ENCODE peak calls at places on chromosome 1, in eight cellular contexts. F, C, I, Y, K, G, W and P are unnamed samples.

GRCh38 chr1:209723761-209724693 is 19.4 kb downstream of the HSD11B1 start:
- DNase-seq in W (no peak), F (no peak), G (no peak), Y (no peak), I (no peak), C (no peak), K (no peak), P (no peak)

GRCh38 chr1:53342735-53343470 is 15.0 kb upstream of the LRP8 start:
- DNase-seq in G (no peak), I (no peak), Y (no peak), C (no peak), K (no peak), W (no peak), F (no peak), P (no peak)

GRCh38 chr1:3899776-3900149 is 309 bp downstream of the C1orf174 start:
- DNase-seq in C (no peak), Y (no peak), G (no peak), W (no peak), F (no peak), K (no peak), I (no peak), P (no peak)

GRCh38 chr1:206128192-206128591 is 11.0 kb upstream of the AVPR1B start:
- DNase-seq in C (no peak), K (no peak), F (no peak), W (no peak), Y (no peak), G (peak; percentile 4), I (no peak), P (peak; percentile 41)

GRCh38 chr1:27970401-27970800 is 10.6 kb downstream of the XKR8 start:
- DNase-seq in I (no peak), W (no peak), C (peak; percentile 43), F (no peak), K (no peak), Y (peak; percentile 50), G (peak; percentile 91), P (no peak)

GRCh38 chr1:51192213-51192843 is 43.7 kb upstream of the RNF11 start:
- DNase-seq in C (peak; percentile 47), W (no peak), K (peak; percentile 65), G (peak; percentile 80), Y (peak; percentile 20), F (peak; percentile 35), I (peak; percentile 83), P (peak; percentile 67)

GRCh38 chr1:17671314-17671705 is 83.8 kb upstream of the ACTL8 start:
- DNase-seq in F (no peak), I (no peak), K (peak; percentile 39), W (no peak), G (no peak), Y (no peak), C (no peak), P (no peak)

GRCh38 chr1:156743367-156744302 is 2.7 kb upstream of the MRPL24 start:
- DNase-seq in W (no peak), Y (no peak), G (no peak), F (no peak), K (no peak), C (no peak), I (no peak), P (no peak)

GRCh38 chr1:234018816-234019215 is 114.3 kb downstream of the SLC35F3 start:
- DNase-seq in W (no peak), G (no peak), K (no peak), C (no peak), F (no peak), Y (no peak), I (no peak), P (peak; percentile 45)

GRCh38 chr1:169604781-169605560 is 18.7 kb upstream of the F5 start:
- DNase-seq in C (no peak), I (no peak), F (peak; percentile 69), Y (no peak), W (no peak), K (no peak), G (no peak), P (no peak)

GRCh38 chr1:234721476-234722266 is 111.7 kb upstream of the IRF2BP2 start:
- DNase-seq in C (peak; percentile 80), K (no peak), Y (peak; percentile 87), G (peak; percentile 98), W (no peak), I (peak; percentile 83), F (no peak), P (peak; percentile 50)

GRCh38 chr1:226606311-226607267 is 58.0 kb downstream of the STUM start:
- DNase-seq in C (peak; percentile 39), W (no peak), Y (no peak), I (peak; percentile 35), G (no peak), F (no peak), K (no peak), P (no peak)

GRCh38 chr1:113388621-113389355 is 1.5 kb upstream of the MAGI3 start:
- DNase-seq in I (no peak), F (no peak), C (no peak), G (no peak), W (no peak), K (no peak), Y (no peak), P (peak; percentile 60)

GRCh38 chr1:161048949-161049722 is 3.4 kb upstream of the USF1 start:
- DNase-seq in K (no peak), F (no peak), G (no peak), Y (no peak), I (no peak), W (no peak), C (no peak), P (no peak)

GRCh38 chr1:202283379-202283844 is 58.3 kb downstream of the UBE2T start:
- DNase-seq in I (no peak), C (no peak), W (no peak), K (peak; percentile 47), F (peak; percentile 43), Y (peak; percentile 38), G (peak; percentile 75), P (peak; percentile 76)

GRCh38 chr1:29933110-29933509 is 696.8 kb downstream of the PTPRU start:
- DNase-seq in W (no peak), C (no peak), F (no peak), K (no peak), G (no peak), Y (no peak), I (no peak), P (peak; percentile 58)

GRCh38 chr1:10943991-10944730 is 68.3 kb upstream of the TARDBP start:
- DNase-seq in K (no peak), C (peak; percentile 22), W (no peak), Y (no peak), F (no peak), G (no peak), I (peak; percentile 37), P (no peak)

GRCh38 chr1:93467606-93468005 is 19.7 kb downstream of the FNBP1L start:
- DNase-seq in Y (no peak), C (no peak), F (no peak), I (no peak), W (no peak), G (no peak), K (no peak), P (no peak)

GRCh38 chr1:59699227-59699847 is 115.4 kb upstream of the HOOK1 start:
- DNase-seq in W (no peak), K (peak; percentile 47), G (peak; percentile 57), Y (no peak), C (no peak), I (peak; percentile 34), F (peak; percentile 20), P (peak; percentile 52)

GRCh38 chr1:70234733-70235132 is 13.6 kb downstream of the SRSF11 start:
- DNase-seq in C (no peak), G (no peak), K (no peak), I (no peak), W (no peak), Y (no peak), F (no peak), P (peak; percentile 75)

GRCh38 chr1:4598561-4598960 is 55.8 kb upstream of the AJAP1 start:
- DNase-seq in G (no peak), W (no peak), C (no peak), F (no peak), I (no peak), K (no peak), Y (no peak), P (no peak)

GRCh38 chr1:110341146-110341871 is 2.1 kb downstream of the RBM15 start:
- DNase-seq in I (no peak), K (no peak), W (no peak), F (no peak), G (no peak), Y (no peak), C (no peak), P (no peak)

GRCh38 chr1:110345480-110345879 is 6.3 kb downstream of the RBM15 start:
- DNase-seq in C (no peak), K (no peak), F (no peak), G (no peak), W (no peak), Y (no peak), I (no peak), P (no peak)

GRCh38 chr1:110344152-110344551 is 5.0 kb downstream of the RBM15 start:
- DNase-seq in Y (no peak), F (no peak), I (no peak), C (no peak), K (no peak), G (no peak), W (no peak), P (no peak)

GRCh38 chr1:110341872-110342331 is 2.7 kb downstream of the RBM15 start:
- DNase-seq in K (no peak), Y (no peak), C (no peak), G (no peak), I (no peak), F (no peak), W (no peak), P (no peak)

GRCh38 chr1:110343249-110343648 is 4.1 kb downstream of the RBM15 start:
- DNase-seq in K (no peak), C (no peak), Y (no peak), F (no peak), W (no peak), I (no peak), G (no peak), P (no peak)
- H3K4me3 ChIP-seq in K (peak overlapping the region; percentile 93), C (no peak overlapping the region), Y (no peak overlapping the region), F (no peak overlapping the region), W (no peak overlapping the region), I (no peak overlapping the region), G (no peak overlapping the region), P (no peak overlapping the region)

DNA sequence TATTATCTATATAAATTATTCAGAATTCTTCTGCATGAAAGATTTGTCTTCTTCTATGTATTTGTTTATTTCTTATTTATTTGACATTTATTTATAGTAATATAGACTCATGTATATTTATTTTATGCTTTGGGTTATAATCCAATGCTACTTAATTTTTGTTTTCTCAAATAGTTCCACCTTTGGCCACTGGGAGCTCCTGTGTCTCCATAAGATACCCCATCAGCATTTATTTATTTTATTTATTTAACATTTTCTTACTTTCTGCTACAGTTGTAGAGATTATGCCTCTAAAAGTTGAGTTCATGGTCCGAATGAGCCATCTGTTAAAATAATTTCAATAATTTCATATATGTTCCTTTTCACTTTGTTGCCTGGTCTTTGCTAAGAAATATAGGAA is 289.4 kb downstream of the ADGRL2 start:
- DNase-seq in W (no peak), Y (no peak), F (no peak), K (no peak), I (no peak), C (no peak), G (no peak), P (peak; percentile 17)
- TF ChIP-seq CTCF in W (peak; percentile 16), Y (peak; percentile 20), F (no peak), K (peak; percentile 64), I (no peak), C (no peak), G (peak; percentile 9), P (peak; percentile 19)

GRCh38 chr1:24654011-24654410 is 10.9 kb downstream of the SRRM1 start:
- DNase-seq in Y (no peak), W (no peak), I (no peak), C (no peak), K (no peak), G (no peak), F (no peak), P (no peak)
- H3K36me3 ChIP-seq in Y (peaks cover 19% of the 10 kb centered on the region), W (peaks cover 97% of the 10 kb centered on the region), I (no peaks in the 10 kb centered on the region), C (no peaks in the 10 kb centered on the region), K (peaks cover 100% of the 10 kb centered on the region), G (peaks cover 58% of the 10 kb centered on the region), F (peaks cover 70% of the 10 kb centered on the region), P (peaks cover 36% of the 10 kb centered on the region)

GRCh38 chr1:43147625-43148319 is 24.3 kb downstream of the EBNA1BP2 start:
- DNase-seq in Y (peak; percentile 22), W (peak; percentile 13), G (peak; percentile 32), C (peak; percentile 71), I (peak; percentile 73), K (no peak), F (no peak), P (peak; percentile 54)
- H3K4me3 ChIP-seq in Y (peak overlapping the region; percentile 43), W (peak overlapping the region; percentile 37), G (peak overlapping the region; percentile 70), C (peak overlapping the region; percentile 38), I (peak overlapping the region; percentile 34), K (no peak overlapping the region), F (peak overlapping the region; percentile 30), P (peak overlapping the region; percentile 40)